ENCODE peak calls at places on chromosomes 7 and 10, in nine cellular contexts. One of them, this sample, is unnamed.
A peak's percentile ranks its signal among the peaks of the same experiment; 100 is the strongest.

GRCh38 chr7:119903090-119903489 is 369.9 kb upstream of the KCND2 start:
- DNase-seq in endodermal cell: no peak
- DNase-seq in kidney: no peak
- DNase-seq in NT2/D1: no peak
- DNase-seq in DND-41: no peak
- DNase-seq in neural progenitor cell: no peak
- DNase-seq in IMR-90: no peak
- DNase-seq in mammary epithelial cell: no peak
- DNase-seq in mesenchymal stem cell: no peak
- DNase-seq in this sample: no peak

GRCh38 chr10:988667-989545 is 672 bp downstream of the GTPBP4 start:
- DNase-seq in endodermal cell: no peak
- DNase-seq in kidney: no peak
- DNase-seq in NT2/D1: no peak
- DNase-seq in DND-41: peak; percentile 11
- DNase-seq in neural progenitor cell: no peak
- DNase-seq in IMR-90: peak; percentile 28
- DNase-seq in mammary epithelial cell: peak; percentile 27
- DNase-seq in mesenchymal stem cell: peak; percentile 66
- DNase-seq in this sample: peak; percentile 14

GRCh38 chr7:28900311-28900710 is 57.8 kb downstream of the TRIL start:
- DNase-seq in endodermal cell: peak; percentile 75
- DNase-seq in kidney: no peak
- DNase-seq in NT2/D1: no peak
- DNase-seq in DND-41: no peak
- DNase-seq in neural progenitor cell: peak; percentile 86
- DNase-seq in IMR-90: no peak
- DNase-seq in mammary epithelial cell: no peak
- DNase-seq in mesenchymal stem cell: no peak
- DNase-seq in this sample: no peak

GRCh38 chr7:120030871-120031270 is 242.1 kb upstream of the KCND2 start:
- DNase-seq in endodermal cell: no peak
- DNase-seq in kidney: no peak
- DNase-seq in NT2/D1: no peak
- DNase-seq in DND-41: no peak
- DNase-seq in neural progenitor cell: no peak
- DNase-seq in IMR-90: no peak
- DNase-seq in mammary epithelial cell: no peak
- DNase-seq in mesenchymal stem cell: no peak
- DNase-seq in this sample: no peak

GRCh38 chr10:15427836-15428414 is 56.8 kb upstream of the FAM171A1 start:
- DNase-seq in endodermal cell: no peak
- DNase-seq in kidney: no peak
- DNase-seq in NT2/D1: peak; percentile 33
- DNase-seq in DND-41: no peak
- DNase-seq in neural progenitor cell: peak; percentile 62
- DNase-seq in IMR-90: peak; percentile 54
- DNase-seq in mammary epithelial cell: peak; percentile 23
- DNase-seq in mesenchymal stem cell: peak; percentile 78
- DNase-seq in this sample: no peak

GRCh38 chr10:119413738-119414611 is 128.5 kb downstream of the RGS10 start:
- DNase-seq in endodermal cell: peak; percentile 68
- DNase-seq in kidney: peak; percentile 90
- DNase-seq in NT2/D1: no peak
- DNase-seq in DND-41: no peak
- DNase-seq in neural progenitor cell: no peak
- DNase-seq in IMR-90: peak; percentile 99
- DNase-seq in mammary epithelial cell: no peak
- DNase-seq in mesenchymal stem cell: peak; percentile 100
- DNase-seq in this sample: no peak

GRCh38 chr10:60222060-60222459 is 167.6 kb downstream of the ANK3 start:
- DNase-seq in endodermal cell: peak; percentile 50
- DNase-seq in kidney: no peak
- DNase-seq in NT2/D1: no peak
- DNase-seq in DND-41: no peak
- DNase-seq in neural progenitor cell: no peak
- DNase-seq in IMR-90: no peak
- DNase-seq in mammary epithelial cell: no peak
- DNase-seq in mesenchymal stem cell: no peak
- DNase-seq in this sample: no peak

GRCh38 chr10:58660577-58661255 is 148.0 kb downstream of the BICC1 start:
- DNase-seq in endodermal cell: no peak
- DNase-seq in kidney: no peak
- DNase-seq in NT2/D1: no peak
- DNase-seq in DND-41: no peak
- DNase-seq in neural progenitor cell: no peak
- DNase-seq in IMR-90: no peak
- DNase-seq in mammary epithelial cell: peak; percentile 42
- DNase-seq in mesenchymal stem cell: no peak
- DNase-seq in this sample: no peak

GRCh38 chr7:22726849-22727792 is at the start of gene IL6:
- DNase-seq in endodermal cell: peak; percentile 87
- DNase-seq in kidney: peak; percentile 96
- DNase-seq in NT2/D1: peak; percentile 48
- DNase-seq in DND-41: peak; percentile 71
- DNase-seq in neural progenitor cell: peak; percentile 48
- DNase-seq in IMR-90: peak; percentile 97
- DNase-seq in mammary epithelial cell: peak; percentile 84
- DNase-seq in mesenchymal stem cell: peak; percentile 97
- DNase-seq in this sample: peak; percentile 78

DNA sequence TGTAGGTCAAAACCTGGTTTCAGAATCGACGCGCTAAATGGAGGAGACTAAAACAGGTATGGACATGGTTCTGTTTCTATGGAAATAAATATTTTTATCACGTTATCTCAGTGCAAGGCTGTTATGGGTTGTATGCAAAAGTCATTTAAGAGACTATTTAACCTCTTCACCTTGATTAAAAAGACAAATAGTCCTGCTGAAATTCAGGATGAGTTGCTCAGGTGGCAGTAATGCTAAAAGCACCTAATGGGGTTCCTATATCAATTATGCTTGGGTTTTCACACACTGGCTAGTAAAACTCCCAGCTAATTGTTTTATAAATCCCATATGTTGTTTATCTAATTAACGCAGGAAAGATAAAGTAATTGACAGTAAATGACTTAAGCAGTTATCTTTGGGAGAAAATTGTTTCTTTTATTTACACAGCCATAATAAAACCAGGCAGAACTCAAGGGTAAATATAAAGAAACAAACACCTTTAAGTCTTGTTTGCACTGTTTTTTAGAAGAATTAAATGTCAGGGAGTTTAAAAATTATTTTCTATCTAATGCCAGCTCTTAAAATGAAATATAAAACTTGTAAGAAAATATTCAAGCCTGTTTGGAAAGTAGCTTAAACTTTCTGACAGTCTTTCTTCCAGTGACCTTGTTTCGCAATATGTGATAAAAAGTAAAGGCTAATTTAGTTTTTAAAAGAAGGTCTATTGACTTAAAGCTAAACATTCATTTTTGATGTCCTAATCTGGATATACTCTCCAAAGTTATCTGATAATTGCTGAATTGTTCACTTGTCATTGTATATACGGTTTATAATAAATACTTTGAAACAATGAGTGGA is 3.2 kb downstream of the HHEX start:
- DNase-seq in endodermal cell: no peak
- DNase-seq in kidney: no peak
- DNase-seq in NT2/D1: no peak
- DNase-seq in DND-41: no peak
- DNase-seq in neural progenitor cell: no peak
- DNase-seq in IMR-90: no peak
- DNase-seq in mammary epithelial cell: no peak
- DNase-seq in mesenchymal stem cell: peak; percentile 6
- DNase-seq in this sample: no peak
- H3K9ac ChIP-seq in endodermal cell: peak overlapping the region; percentile 68
- H3K9ac ChIP-seq in kidney: no peak overlapping the region
- H3K9ac ChIP-seq in NT2/D1: no peak overlapping the region
- H3K9ac ChIP-seq in DND-41: no peak overlapping the region
- H3K9ac ChIP-seq in neural progenitor cell: no peak overlapping the region
- H3K9ac ChIP-seq in IMR-90: no peak overlapping the region
- H3K9ac ChIP-seq in mammary epithelial cell: no peak overlapping the region
- H3K9ac ChIP-seq in mesenchymal stem cell: no peak overlapping the region
- H3K9ac ChIP-seq in this sample: no peak overlapping the region

GRCh38 chr7:101300465-101301376 is 20.9 kb downstream of the IFT22 start:
- DNase-seq in endodermal cell: no peak
- DNase-seq in kidney: no peak
- DNase-seq in NT2/D1: no peak
- DNase-seq in DND-41: no peak
- DNase-seq in neural progenitor cell: no peak
- DNase-seq in IMR-90: no peak
- DNase-seq in mammary epithelial cell: no peak
- DNase-seq in mesenchymal stem cell: no peak
- DNase-seq in this sample: no peak

GRCh38 chr7:101294832-101295121 is 26.8 kb downstream of the IFT22 start:
- DNase-seq in endodermal cell: no peak
- DNase-seq in kidney: no peak
- DNase-seq in NT2/D1: no peak
- DNase-seq in DND-41: no peak
- DNase-seq in neural progenitor cell: no peak
- DNase-seq in IMR-90: no peak
- DNase-seq in mammary epithelial cell: no peak
- DNase-seq in mesenchymal stem cell: no peak
- DNase-seq in this sample: no peak

GRCh38 chr7:101302641-101303101 is 18.9 kb downstream of the IFT22 start:
- DNase-seq in endodermal cell: peak; percentile 91
- DNase-seq in kidney: no peak
- DNase-seq in NT2/D1: no peak
- DNase-seq in DND-41: no peak
- DNase-seq in neural progenitor cell: peak; percentile 17
- DNase-seq in IMR-90: no peak
- DNase-seq in mammary epithelial cell: no peak
- DNase-seq in mesenchymal stem cell: no peak
- DNase-seq in this sample: peak; percentile 89

GRCh38 chr7:101303102-101303701 is 18.4 kb downstream of the IFT22 start:
- DNase-seq in endodermal cell: peak; percentile 84
- DNase-seq in kidney: no peak
- DNase-seq in NT2/D1: no peak
- DNase-seq in DND-41: no peak
- DNase-seq in neural progenitor cell: peak; percentile 31
- DNase-seq in IMR-90: no peak
- DNase-seq in mammary epithelial cell: no peak
- DNase-seq in mesenchymal stem cell: no peak
- DNase-seq in this sample: peak; percentile 54

DNA sequence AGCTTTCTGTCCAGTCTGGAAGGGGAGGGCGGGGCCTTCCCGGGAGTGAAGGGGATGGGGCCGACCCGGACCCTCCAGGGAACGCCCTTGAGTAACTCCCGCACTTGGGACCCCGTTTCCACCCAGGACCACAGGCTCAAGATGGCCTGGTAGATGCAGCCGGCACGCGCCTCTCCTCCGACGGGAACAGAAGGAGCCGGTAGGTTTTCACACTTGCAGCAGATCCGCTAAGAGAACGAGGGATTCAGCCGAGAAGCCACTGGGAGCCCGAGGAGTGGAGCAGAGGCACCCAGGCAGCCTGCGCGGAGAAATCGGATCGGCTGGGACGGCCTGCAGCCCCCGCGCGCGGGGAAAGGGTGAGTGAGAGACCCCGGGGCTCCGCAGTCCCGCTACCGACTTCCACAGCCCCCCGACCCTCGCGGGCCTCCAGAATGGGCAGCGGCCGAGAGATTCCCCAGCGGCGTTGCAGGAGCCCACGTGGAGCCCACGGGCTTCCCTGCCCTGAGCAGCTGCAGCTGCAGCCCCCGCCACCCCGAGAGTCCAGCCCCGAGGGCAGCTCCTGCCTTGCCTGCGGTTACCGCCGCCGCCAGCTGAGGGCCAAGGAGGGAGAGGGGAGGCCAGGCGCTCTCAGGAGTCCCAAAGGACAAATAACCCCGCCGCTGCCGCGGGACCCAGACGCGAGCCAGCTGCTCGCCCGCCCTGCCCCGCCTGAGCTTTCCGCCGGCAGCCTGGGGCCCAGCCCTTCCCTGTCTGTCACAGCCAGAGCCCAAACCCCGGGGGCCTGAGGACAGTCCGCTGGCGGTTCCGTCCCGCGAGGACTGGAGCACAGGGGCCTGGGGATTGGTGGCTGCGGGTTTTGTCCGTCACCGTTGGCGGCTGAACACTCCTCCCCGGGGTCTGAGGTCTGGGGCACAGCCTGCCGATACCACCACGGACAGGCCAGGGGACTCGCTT is 21.8 kb downstream of the IFT22 start:
- DNase-seq in endodermal cell: peak; percentile 88
- DNase-seq in kidney: no peak
- DNase-seq in NT2/D1: no peak
- DNase-seq in DND-41: no peak
- DNase-seq in neural progenitor cell: peak; percentile 62
- DNase-seq in IMR-90: no peak
- DNase-seq in mammary epithelial cell: no peak
- DNase-seq in mesenchymal stem cell: peak; percentile 33
- DNase-seq in this sample: peak; percentile 61
- H3K9ac ChIP-seq in endodermal cell: no peak overlapping the region
- H3K9ac ChIP-seq in kidney: no peak overlapping the region
- H3K9ac ChIP-seq in NT2/D1: peak overlapping the region; percentile 32
- H3K9ac ChIP-seq in DND-41: no peak overlapping the region
- H3K9ac ChIP-seq in neural progenitor cell: no peak overlapping the region
- H3K9ac ChIP-seq in IMR-90: no peak overlapping the region
- H3K9ac ChIP-seq in mammary epithelial cell: no peak overlapping the region
- H3K9ac ChIP-seq in mesenchymal stem cell: no peak overlapping the region
- H3K9ac ChIP-seq in this sample: peak overlapping the region; percentile 63

GRCh38 chr10:132469197-132469942 is 68.2 kb upstream of the INPP5A start:
- DNase-seq in endodermal cell: no peak
- DNase-seq in kidney: peak; percentile 82
- DNase-seq in NT2/D1: no peak
- DNase-seq in DND-41: no peak
- DNase-seq in neural progenitor cell: no peak
- DNase-seq in IMR-90: no peak
- DNase-seq in mammary epithelial cell: no peak
- DNase-seq in mesenchymal stem cell: no peak
- DNase-seq in this sample: no peak
- H3K9ac ChIP-seq in endodermal cell: no peak overlapping the region
- H3K9ac ChIP-seq in kidney: no peak overlapping the region
- H3K9ac ChIP-seq in NT2/D1: no peak overlapping the region
- H3K9ac ChIP-seq in DND-41: no peak overlapping the region
- H3K9ac ChIP-seq in neural progenitor cell: no peak overlapping the region
- H3K9ac ChIP-seq in IMR-90: no peak overlapping the region
- H3K9ac ChIP-seq in mammary epithelial cell: no peak overlapping the region
- H3K9ac ChIP-seq in mesenchymal stem cell: no peak overlapping the region
- H3K9ac ChIP-seq in this sample: no peak overlapping the region

DNA sequence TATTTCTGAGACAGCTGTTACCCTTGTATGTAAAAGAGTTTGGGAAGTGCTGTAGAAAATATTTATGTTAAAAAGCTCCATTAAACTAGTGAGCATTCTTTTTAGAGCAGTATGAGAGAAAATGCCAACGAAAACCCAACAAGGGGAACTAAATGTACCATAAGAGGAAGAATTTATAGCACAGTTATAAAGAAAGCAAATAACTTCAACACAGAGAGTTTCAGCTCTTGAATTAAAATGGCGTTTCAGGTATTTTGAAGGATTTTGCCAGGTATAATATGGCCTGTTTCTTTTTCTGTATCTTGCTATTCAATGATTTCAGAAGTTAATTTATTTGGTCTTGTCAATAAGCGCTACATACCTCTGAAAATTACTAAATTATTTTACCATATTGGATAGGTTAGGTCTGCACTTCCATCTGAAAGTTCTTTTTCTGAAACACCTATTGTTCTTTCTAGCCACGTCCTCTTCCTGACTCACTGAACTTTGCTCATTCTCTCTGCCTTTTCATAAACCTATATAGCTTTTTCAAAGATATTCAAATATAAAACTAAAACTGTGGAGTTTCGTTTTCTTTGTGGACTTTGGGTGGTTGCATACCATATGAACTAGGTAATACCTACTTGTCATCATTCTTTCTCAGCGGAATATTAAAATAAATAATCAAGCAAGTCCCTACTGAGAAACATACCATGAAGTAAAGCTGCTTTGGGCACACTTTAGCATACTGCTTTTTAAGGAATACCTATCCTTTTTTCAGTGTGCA is 136.1 kb downstream of the SEMA3A start:
- DNase-seq in endodermal cell: no peak
- DNase-seq in kidney: no peak
- DNase-seq in NT2/D1: no peak
- DNase-seq in DND-41: no peak
- DNase-seq in neural progenitor cell: no peak
- DNase-seq in IMR-90: peak; percentile 79
- DNase-seq in mammary epithelial cell: peak; percentile 82
- DNase-seq in mesenchymal stem cell: peak; percentile 23
- DNase-seq in this sample: no peak
- H3K9ac ChIP-seq in endodermal cell: no peak overlapping the region
- H3K9ac ChIP-seq in kidney: no peak overlapping the region
- H3K9ac ChIP-seq in NT2/D1: no peak overlapping the region
- H3K9ac ChIP-seq in DND-41: no peak overlapping the region
- H3K9ac ChIP-seq in neural progenitor cell: no peak overlapping the region
- H3K9ac ChIP-seq in IMR-90: no peak overlapping the region
- H3K9ac ChIP-seq in mammary epithelial cell: no peak overlapping the region
- H3K9ac ChIP-seq in mesenchymal stem cell: peak overlapping the region; percentile 17
- H3K9ac ChIP-seq in this sample: no peak overlapping the region